ENCODE peak calls at places on chromosomes 2 and 18, in eight cellular contexts. H is transverse colon, Z is endothelial cell of umbilical vein, K is HCT116, R is upper lobe of left lung, W is sigmoid colon, B is prostate gland, A is spleen. O is an unnamed sample. For H3K4me1, the result is how much of the 10 kb centered on the place peaks cover.

GRCh38 chr2:118492335-118492734 is 355.1 kb downstream of the EN1 start:
- DNase-seq in B (no peak), Z (peak), W (no peak), K (peak), A (no peak), H (no peak), R (no peak), O (no peak)

GRCh38 chr18:5879479-5879882 is 15.8 kb downstream of the TMEM200C start:
- DNase-seq in K (no peak), A (no peak), R (no peak), H (no peak), W (no peak), Z (peak), B (no peak), O (no peak)

GRCh38 chr2:126790987-126791780 is 107.5 kb upstream of the TEX51 start:
- DNase-seq in K (no peak), W (peak), A (peak), B (no peak), H (no peak), R (no peak), Z (no peak), O (no peak)

GRCh38 chr18:56575819-56576663 is 62.4 kb downstream of the TXNL1 start:
- DNase-seq in R (no peak), W (no peak), A (no peak), Z (peak), B (no peak), K (peak), H (no peak), O (no peak)

GRCh38 chr2:64401501-64401880 is 52.5 kb upstream of the LGALSL start:
- DNase-seq in R (no peak), H (peak), A (no peak), Z (no peak), K (no peak), B (no peak), W (no peak), O (no peak)

GRCh38 chr2:41598161-41598894 is 449.5 kb upstream of the PKDCC start:
- DNase-seq in B (no peak), A (no peak), R (no peak), W (no peak), Z (peak), H (no peak), K (no peak), O (no peak)

GRCh38 chr18:9575558-9575957 is 38.8 kb downstream of the PPP4R1 start:
- DNase-seq in W (peak), H (peak), R (no peak), K (peak), A (no peak), Z (peak), B (peak), O (no peak)

GRCh38 chr2:120441744-120442471 is 96.0 kb downstream of the INHBB start:
- DNase-seq in R (peak), Z (no peak), H (peak), K (no peak), B (peak), A (peak), W (peak), O (no peak)

GRCh38 chr2:102770506-102770905 is 8.7 kb downstream of the TMEM182 start:
- DNase-seq in Z (no peak), B (no peak), K (no peak), A (no peak), W (no peak), H (no peak), R (no peak), O (no peak)

GRCh38 chr2:203636896-203637818 is 69.3 kb upstream of the CD28 start:
- DNase-seq in B (peak), A (no peak), Z (peak), H (peak), W (peak), K (no peak), R (no peak), O (no peak)

DNA sequence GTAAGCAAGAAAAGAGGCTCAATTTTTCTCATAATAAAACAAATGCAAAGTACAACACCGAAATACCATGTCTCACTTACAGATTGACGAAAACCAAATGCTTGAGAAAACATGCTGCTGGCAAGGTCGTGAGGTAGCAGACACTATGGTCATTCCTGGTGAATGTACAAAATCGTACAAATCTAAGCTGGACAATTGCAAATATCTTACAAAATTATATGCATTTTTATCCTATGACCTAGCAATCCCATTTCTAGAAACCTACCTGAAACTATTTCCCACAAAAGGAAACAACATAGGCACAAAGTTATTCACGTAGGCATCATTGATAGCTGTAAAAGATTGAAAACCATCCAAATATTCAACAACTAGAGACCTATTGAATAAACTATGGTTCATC is 54.0 kb downstream of the SCG2 start:
- DNase-seq in H (no peak), Z (no peak), B (no peak), R (no peak), K (no peak), A (no peak), W (no peak), O (no peak)
- TF ChIP-seq POLR2AphosphoS5 in H (no peak), Z (no peak), B (no peak), R (no peak), K (no peak), A (no peak), W (no peak), O (no peak)

GRCh38 chr2:130387071-130387400 is 31.2 kb downstream of the PTPN18 start:
- DNase-seq in B (no peak), Z (no peak), A (no peak), W (peak), R (no peak), K (no peak), H (no peak), O (no peak)
- H3K4me1 ChIP-seq in B (under half), Z (under half), A (under half), W (under half), R (under half), K (under half), H (under half), O (under half)

DNA sequence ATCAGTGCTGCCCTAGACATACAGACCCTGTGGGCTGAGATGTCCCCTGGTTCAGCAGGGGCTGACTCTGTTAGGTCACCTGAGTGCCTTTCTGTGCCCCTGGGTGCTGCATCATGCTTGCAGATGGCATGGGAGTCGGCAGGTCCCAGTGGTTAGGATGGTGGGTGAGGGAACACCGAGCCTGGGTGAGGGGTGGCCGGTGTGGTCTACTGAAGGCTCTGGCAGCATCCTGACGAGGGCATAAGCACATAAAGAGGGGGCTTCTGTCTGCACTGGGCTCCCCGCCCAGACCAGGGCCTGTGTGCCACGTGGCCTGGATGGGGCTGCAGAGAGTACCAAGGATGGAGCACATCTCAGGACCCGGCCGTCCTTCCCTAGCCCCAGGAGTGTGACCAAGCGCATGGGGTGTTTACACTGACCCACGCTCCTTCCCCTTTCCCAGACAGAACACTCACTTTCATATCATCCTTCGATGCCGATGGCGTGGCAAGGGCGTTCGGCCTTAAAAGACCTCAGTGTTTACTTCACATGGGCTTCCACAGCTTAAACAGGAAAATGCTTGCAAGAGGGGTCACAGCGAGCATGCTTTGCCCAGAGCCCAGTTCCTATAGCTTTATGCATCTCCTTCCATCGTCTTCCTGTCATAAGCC is 115.1 kb downstream of the STPG4 start:
- DNase-seq in Z (no peak), R (no peak), A (no peak), K (no peak), H (peak), W (no peak), B (no peak), O (no peak)
- TF ChIP-seq POLR2AphosphoS5 in Z (no peak), R (peak), A (peak), K (no peak), H (peak), W (no peak), B (no peak), O (no peak)

GRCh38 chr18:55511277-55511676 is 76.7 kb downstream of the TCF4 start:
- DNase-seq in A (no peak), Z (no peak), B (no peak), H (no peak), K (no peak), W (no peak), R (no peak), O (no peak)
- H3K4me1 ChIP-seq in A (under half), Z (half or more), B (under half), H (under half), K (under half), W (under half), R (under half), O (under half)

GRCh38 chr2:214809751-214810564 is 475 bp upstream of the BARD1 start:
- DNase-seq in W (peak), R (peak), A (peak), Z (peak), K (peak), B (peak), H (peak), O (peak)
- TF ChIP-seq POLR2AphosphoS5 in W (peak), R (peak), A (peak), Z (peak), K (peak), B (peak), H (no peak), O (no peak)

DNA sequence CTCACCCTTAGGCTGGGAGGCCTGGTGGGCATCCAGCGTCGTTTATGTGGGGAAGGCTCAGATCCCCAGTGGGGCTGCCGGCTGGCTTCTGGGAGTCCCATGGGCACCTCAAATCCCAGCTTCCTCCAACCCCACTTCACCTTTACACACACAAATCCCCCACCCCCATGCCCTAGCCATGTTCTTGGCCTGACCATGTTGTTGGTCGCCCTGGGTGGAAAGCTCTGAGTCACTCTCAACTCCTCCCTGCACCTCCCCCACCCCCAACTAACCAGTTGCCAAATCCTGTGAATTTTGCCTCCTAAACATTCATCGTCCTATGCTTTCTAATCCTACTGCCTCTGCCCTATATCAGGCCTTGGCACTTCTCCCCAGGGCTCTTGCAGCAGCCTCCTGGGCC is 6.5 kb downstream of the TNS1 start:
- DNase-seq in K (no peak), W (no peak), A (no peak), R (no peak), H (no peak), B (no peak), Z (no peak), O (no peak)
- H3K4me1 ChIP-seq in K (under half), W (under half), A (under half), R (under half), H (under half), B (under half), Z (under half), O (under half)

DNA sequence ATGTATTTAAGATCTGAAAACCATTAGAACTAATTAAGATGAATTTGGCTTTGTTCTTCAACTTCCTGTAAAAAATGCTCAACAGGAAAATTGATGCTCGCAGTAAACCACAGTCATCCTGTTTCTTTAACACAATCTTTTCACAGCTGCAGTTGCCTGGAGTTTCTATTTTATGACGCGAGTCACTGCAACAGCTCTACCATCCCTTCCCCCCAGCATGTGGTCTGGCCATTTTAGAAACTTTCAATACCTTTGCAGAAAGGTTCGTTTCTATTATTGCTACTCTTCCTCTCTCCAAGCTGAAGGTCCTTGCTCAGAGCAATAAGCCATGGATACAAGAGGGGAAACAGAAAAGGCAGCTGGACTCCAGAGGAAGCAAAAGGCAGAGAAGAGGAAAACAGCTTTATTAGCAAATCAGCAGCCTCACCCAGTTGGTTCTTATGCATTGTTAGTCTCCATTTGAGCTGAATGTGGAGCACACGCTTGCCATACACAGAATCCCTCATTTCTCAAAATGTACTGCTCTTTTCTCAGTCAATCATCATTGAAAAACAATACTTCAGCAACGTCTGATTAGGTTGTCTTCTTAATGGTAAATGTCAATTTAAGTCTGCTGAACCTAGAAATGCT is 3.9 kb downstream of the WIPF1 start:
- DNase-seq in Z (peak), H (peak), K (no peak), R (no peak), W (no peak), B (no peak), A (no peak), O (peak)
- TF ChIP-seq POLR2AphosphoS5 in Z (peak), H (peak), K (no peak), R (peak), W (peak), B (peak), A (no peak), O (peak)

GRCh38 chr2:62112192-62112591 is 83.7 kb upstream of the B3GNT2 start:
- DNase-seq in A (no peak), Z (peak), K (no peak), B (peak), W (no peak), H (no peak), R (no peak), O (no peak)

GRCh38 chr2:62114564-62114963 is 81.4 kb upstream of the B3GNT2 start:
- DNase-seq in A (no peak), B (no peak), R (no peak), W (peak), Z (peak), K (no peak), H (no peak), O (no peak)

GRCh38 chr2:62116983-62117382 is 78.9 kb upstream of the B3GNT2 start:
- DNase-seq in K (no peak), A (no peak), H (no peak), W (no peak), B (no peak), Z (no peak), R (no peak), O (no peak)

GRCh38 chr2:62119313-62119969 is 76.5 kb upstream of the B3GNT2 start:
- DNase-seq in A (no peak), Z (no peak), H (no peak), W (no peak), R (no peak), B (no peak), K (no peak), O (no peak)

DNA sequence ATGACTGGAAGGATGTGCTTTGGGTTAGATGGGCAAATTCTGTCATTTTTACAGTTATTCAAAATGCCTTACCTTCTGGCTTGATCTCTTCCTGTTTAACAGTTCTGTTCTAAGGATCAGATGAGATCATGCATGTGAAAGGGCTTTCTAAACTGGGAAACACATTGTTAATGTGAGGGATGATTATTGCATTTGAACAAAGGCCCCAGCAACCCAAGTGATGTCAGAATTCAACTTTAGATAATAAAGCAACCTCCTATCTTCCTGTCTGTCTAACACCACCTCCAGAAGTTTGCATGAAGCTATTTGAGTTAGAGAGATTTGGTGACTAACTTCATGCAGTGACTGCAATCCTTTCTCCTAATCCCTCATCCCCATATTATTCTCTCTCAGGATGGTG is 77.8 kb upstream of the B3GNT2 start:
- DNase-seq in W (no peak), Z (peak), K (no peak), H (no peak), B (no peak), A (no peak), R (no peak), O (no peak)
- H3K4me1 ChIP-seq in W (under half), Z (under half), K (under half), H (under half), B (under half), A (under half), R (under half), O (under half)

GRCh38 chr2:205675861-205676516 is 6.3 kb upstream of the NRP2 start:
- DNase-seq in K (peak), W (no peak), B (no peak), H (no peak), R (no peak), Z (peak), A (no peak), O (no peak)

GRCh38 chr2:205680903-205681302 is 1.4 kb upstream of the NRP2 start:
- DNase-seq in Z (peak), R (no peak), A (no peak), B (no peak), W (no peak), H (no peak), K (no peak), O (no peak)

GRCh38 chr2:205680067-205680466 is 2.2 kb upstream of the NRP2 start:
- DNase-seq in B (no peak), W (peak), H (peak), A (no peak), K (peak), R (no peak), Z (peak), O (no peak)

GRCh38 chr2:205679410-205680009 is 2.8 kb upstream of the NRP2 start:
- DNase-seq in R (no peak), H (no peak), B (no peak), W (no peak), A (no peak), Z (no peak), K (no peak), O (no peak)

DNA sequence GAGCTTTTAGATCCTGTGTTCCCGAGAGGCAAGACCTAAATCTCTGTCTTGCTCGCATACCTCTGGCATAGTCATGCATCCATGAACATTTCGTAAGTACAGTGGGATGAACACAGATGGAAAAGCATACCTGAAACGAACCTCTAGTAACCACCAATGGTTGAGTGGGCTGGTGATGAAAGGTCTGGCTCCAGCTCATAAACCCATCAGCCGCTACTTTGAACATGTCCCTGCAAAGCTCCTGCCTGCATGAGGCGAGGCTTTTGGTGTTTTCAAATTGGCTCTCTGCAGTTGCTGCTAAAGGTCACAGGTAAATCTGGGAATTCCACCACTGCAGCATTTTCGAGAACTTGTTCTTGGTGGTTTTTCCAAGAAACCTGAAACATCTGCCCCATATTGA is 3.6 kb upstream of the NRP2 start:
- DNase-seq in A (no peak), R (no peak), K (no peak), H (no peak), B (no peak), Z (no peak), W (no peak), O (no peak)
- TF ChIP-seq POLR2AphosphoS5 in A (no peak), R (no peak), K (no peak), H (no peak), B (no peak), Z (no peak), W (no peak), O (no peak)

DNA sequence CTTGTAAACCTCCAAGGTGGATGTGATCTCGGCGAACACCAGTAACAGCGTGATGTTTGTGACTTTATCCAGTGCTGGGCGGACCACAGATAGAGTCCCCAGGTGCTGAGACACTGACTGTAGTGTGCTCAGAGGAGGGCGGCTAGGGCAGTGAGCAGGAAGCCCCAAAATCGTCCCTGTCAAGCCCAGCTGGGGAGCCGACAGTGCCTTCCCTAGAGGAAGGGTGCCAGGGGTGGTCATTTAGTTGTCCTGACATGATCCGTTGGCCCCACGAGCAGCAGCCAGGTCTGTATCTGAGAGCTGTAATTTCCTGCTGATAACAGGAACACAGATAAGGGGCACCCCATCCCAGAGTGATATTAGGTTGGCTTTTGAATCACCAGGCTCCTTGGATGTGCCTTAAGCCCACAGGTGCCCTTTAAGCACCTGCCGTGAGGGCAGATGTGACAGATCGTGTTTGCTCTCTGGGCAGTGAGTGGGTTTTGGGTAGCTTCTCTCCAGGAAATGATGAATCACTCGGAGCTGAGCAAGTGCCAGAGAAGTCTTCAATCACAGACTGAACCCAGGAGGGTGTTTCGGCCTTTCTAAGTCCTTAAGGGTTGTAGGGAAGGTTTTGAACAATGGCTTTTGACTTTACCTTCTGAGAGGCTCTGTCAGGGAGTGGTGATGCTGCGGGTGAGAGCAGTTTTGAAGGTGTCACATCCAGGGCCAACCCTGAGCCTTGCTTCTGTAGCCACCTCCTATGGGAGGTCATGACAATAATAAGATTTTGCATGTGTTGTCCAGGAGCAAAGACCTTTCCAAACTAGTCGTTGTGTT is 7.7 kb downstream of the LPIN1 start:
- DNase-seq in Z (peak), W (no peak), H (peak), A (peak), R (no peak), B (peak), K (no peak), O (peak)
- H3K4me1 ChIP-seq in Z (under half), W (under half), H (half or more), A (half or more), R (under half), B (under half), K (under half), O (half or more)

O was measured in GM12878.